ENCODE peak calls at places on chromosomes 2 and 18, in four cellular contexts. G is HCT116, S is HepG2, J is endothelial cell of umbilical vein. U is an unnamed sample.

GRCh38 chr2:142180820-142181533 is 50.2 kb upstream of the LRP1B start:
- DNase-seq in S (peak), J (peak), G (peak), U (no peak)

GRCh38 chr2:123762221-123762620 is 262.9 kb upstream of the CNTNAP5 start:
- DNase-seq in S (no peak), G (no peak), J (no peak), U (no peak)

GRCh38 chr2:237072067-237072931 is 13.4 kb upstream of the COPS8 start:
- DNase-seq in J (peak), G (peak), S (peak), U (no peak)

GRCh38 chr2:42652086-42652485 is 83.7 kb downstream of the MTA3 start:
- DNase-seq in J (no peak), S (no peak), G (no peak), U (no peak)

GRCh38 chr18:8661754-8662573 is 43.4 kb upstream of the MTCL1 start:
- DNase-seq in J (peak), S (no peak), G (no peak), U (no peak)

GRCh38 chr2:161418715-161419337 is 2.7 kb downstream of the TBR1 start:
- DNase-seq in J (no peak), S (no peak), G (no peak), U (no peak)

GRCh38 chr2:186540971-186541370 is 48.9 kb upstream of the ITGAV start:
- DNase-seq in J (no peak), G (no peak), S (no peak), U (no peak)

GRCh38 chr2:12321017-12321641 is 395.6 kb upstream of the TRIB2 start:
- DNase-seq in J (no peak), S (no peak), G (no peak), U (no peak)

GRCh38 chr18:8232791-8233190 is 376.4 kb upstream of the RAB12 start:
- DNase-seq in S (no peak), G (no peak), J (no peak), U (no peak)

GRCh38 chr2:199469514-199470360 is 12.0 kb upstream of the SATB2 start:
- DNase-seq in S (no peak), J (no peak), G (no peak), U (no peak)
- TF ChIP-seq EZH2 in S (no peak), J (peak), G (no peak), U (peak)

DNA sequence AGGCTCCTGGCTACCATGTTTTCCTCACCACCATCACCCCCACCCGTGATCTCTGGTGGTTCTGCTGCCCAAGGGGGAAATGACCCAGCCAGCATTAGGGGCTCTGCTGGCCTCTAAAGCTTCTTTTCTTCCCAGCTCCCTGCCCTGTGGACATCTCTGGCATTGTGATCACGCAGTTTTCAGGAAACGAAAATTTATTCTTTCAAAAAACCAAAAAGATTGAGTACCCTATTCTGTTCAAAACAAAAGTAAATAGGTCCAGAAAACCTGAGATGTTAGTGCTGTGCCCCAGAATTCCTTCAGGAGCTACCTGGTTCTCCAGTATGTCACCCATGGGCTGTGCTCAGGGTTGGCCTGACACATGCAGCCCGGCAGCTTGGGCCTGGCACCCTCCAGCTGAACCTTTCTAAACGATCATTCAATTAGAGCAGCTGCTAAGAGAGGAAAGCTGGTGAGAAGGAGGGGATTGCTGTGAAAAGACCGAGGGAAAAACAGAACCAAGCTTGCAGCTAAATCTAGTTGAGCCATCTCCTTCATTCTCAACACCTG is 157.5 kb downstream of the MGAT5 start:
- DNase-seq in J (no peak), G (no peak), S (no peak), U (no peak)
- H3K9ac ChIP-seq in J (peak), G (no peak), S (peak), U (no peak)

GRCh38 chr2:25044011-25044410 is 2.1 kb downstream of the EFR3B start:
- DNase-seq in J (no peak), G (no peak), S (no peak), U (no peak)
- TF ChIP-seq POLR2AphosphoS5 in J (no peak), G (no peak), S (no peak), U (no peak)

DNA sequence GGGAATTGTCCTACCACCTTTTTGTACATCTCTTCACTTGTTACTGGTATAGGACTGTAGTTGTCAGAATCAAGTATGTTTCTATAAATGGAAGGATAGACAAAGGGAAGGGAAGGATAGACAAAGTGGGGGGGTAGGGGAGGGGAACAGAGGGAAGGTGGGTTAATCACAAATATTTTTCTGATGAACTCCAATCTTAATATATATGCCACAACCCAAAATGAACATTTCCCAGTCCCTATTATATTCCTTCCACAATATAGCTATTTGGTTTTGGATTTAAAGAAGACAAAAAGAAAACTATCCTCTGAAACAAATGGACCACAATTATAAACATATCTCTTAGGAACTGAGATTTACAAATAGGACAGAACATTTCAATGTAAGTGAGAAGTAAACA is 329.4 kb downstream of the EXOC6B start:
- DNase-seq in S (no peak), J (no peak), G (no peak), U (no peak)
- TF ChIP-seq EZH2 in S (no peak), J (no peak), G (no peak), U (no peak)

DNA sequence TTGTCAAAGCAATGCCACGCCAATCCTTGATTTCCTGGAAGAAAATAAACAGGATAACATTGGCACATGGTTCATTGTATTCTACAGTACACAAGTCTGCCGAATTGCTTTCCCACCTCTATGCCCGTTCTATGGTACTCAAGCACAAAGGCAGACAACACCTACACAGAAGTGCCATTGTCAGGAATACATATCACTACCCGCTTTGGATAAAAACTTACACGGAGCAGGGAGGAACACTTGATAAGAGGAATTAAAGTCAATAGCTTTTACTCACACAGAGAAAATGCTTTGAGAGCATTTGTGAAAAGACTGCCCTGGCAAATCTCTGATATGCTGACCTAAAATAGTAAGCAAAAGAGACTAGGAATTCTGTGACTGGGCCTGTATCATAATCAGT is 23.4 kb downstream of the PLEKHM3 start:
- DNase-seq in G (no peak), S (no peak), J (no peak), U (no peak)
- H3K9ac ChIP-seq in G (no peak), S (no peak), J (no peak), U (no peak)

GRCh38 chr18:58148954-58149471 is 105.0 kb downstream of the NEDD4L start:
- DNase-seq in G (no peak), J (no peak), S (no peak), U (no peak)
- TF ChIP-seq POLR2AphosphoS5 in G (no peak), J (no peak), S (no peak), U (no peak)

GRCh38 chr2:112756207-112756606 is 8.2 kb downstream of the CKAP2L start:
- DNase-seq in J (no peak), G (no peak), S (no peak), U (no peak)
- TF ChIP-seq EZH2 in J (no peak), G (no peak), S (no peak), U (no peak)

DNA sequence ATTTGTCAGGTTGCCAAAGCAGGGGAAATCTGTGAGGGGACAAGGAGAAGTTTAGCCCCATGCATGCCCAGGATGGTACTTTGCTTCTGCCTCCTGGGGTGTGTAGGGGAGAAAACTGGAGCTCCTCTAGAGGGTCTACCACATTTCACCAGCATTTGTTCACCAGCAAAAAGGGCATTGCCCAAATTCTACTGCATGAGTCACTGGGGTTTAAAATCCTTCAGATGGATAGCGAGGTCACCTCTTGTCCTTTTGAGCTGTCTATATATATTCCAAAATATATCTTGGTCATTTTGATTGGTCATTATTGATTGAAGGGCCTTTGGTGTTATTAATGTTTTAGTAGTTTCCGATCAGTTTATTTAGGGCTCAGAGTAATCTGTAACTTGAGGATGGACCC is 18.7 kb downstream of the FHOD3 start:
- DNase-seq in S (no peak), J (no peak), G (no peak), U (no peak)
- H3K9ac ChIP-seq in S (no peak), J (no peak), G (no peak), U (no peak)

GRCh38 chr18:76479351-76480238 is 15.4 kb downstream of the ZNF516 start:
- DNase-seq in J (no peak), G (no peak), S (no peak), U (no peak)
- TF ChIP-seq POLR2AphosphoS5 in J (no peak), G (no peak), S (no peak), U (no peak)

U was measured in SK-N-MC.